ENCODE peak calls at places on chromosomes 12 and 14, in six cellular contexts. One of them, this sample, is unnamed.

GRCh38 chr14:79659995-79660975 is 551.0 kb downstream of the DIO2 start:
- DNase-seq in uterus: no peak
- DNase-seq in psoas muscle: no peak
- DNase-seq in neural progenitor cell: no peak
- DNase-seq in IMR-90: no peak
- DNase-seq in HFF-Myc: no peak
- DNase-seq in this sample: no peak

GRCh38 chr14:105087308-105087962 is 22.2 kb upstream of the GPR132 start:
- DNase-seq in uterus: peak
- DNase-seq in psoas muscle: no peak
- DNase-seq in neural progenitor cell: peak
- DNase-seq in IMR-90: peak
- DNase-seq in HFF-Myc: no peak
- DNase-seq in this sample: no peak

GRCh38 chr14:69261761-69262331 is 1.9 kb downstream of the GALNT16 start:
- DNase-seq in uterus: no peak
- DNase-seq in psoas muscle: no peak
- DNase-seq in neural progenitor cell: peak
- DNase-seq in IMR-90: peak
- DNase-seq in HFF-Myc: no peak
- DNase-seq in this sample: no peak

GRCh38 chr12:66813137-66813867 is 134.4 kb upstream of the GRIP1 start:
- DNase-seq in uterus: no peak
- DNase-seq in psoas muscle: no peak
- DNase-seq in neural progenitor cell: no peak
- DNase-seq in IMR-90: no peak
- DNase-seq in HFF-Myc: no peak
- DNase-seq in this sample: no peak

GRCh38 chr14:105562713-105563346 is 36.4 kb downstream of the TMEM121 start:
- DNase-seq in uterus: no peak
- DNase-seq in psoas muscle: peak
- DNase-seq in neural progenitor cell: no peak
- DNase-seq in IMR-90: no peak
- DNase-seq in HFF-Myc: no peak
- DNase-seq in this sample: no peak

GRCh38 chr12:131139363-131140068 is 185.8 kb downstream of the ADGRD1 start:
- DNase-seq in uterus: no peak
- DNase-seq in psoas muscle: no peak
- DNase-seq in neural progenitor cell: no peak
- DNase-seq in IMR-90: no peak
- DNase-seq in HFF-Myc: no peak
- DNase-seq in this sample: no peak

GRCh38 chr14:51209457-51209856 is 30.6 kb upstream of the TMX1 start:
- DNase-seq in uterus: no peak
- DNase-seq in psoas muscle: no peak
- DNase-seq in neural progenitor cell: no peak
- DNase-seq in IMR-90: no peak
- DNase-seq in HFF-Myc: no peak
- DNase-seq in this sample: no peak

GRCh38 chr12:71551529-71551928 is 111.9 kb downstream of the LGR5 start:
- DNase-seq in uterus: no peak
- DNase-seq in psoas muscle: no peak
- DNase-seq in neural progenitor cell: peak
- DNase-seq in IMR-90: peak
- DNase-seq in HFF-Myc: no peak
- DNase-seq in this sample: no peak

GRCh38 chr12:97211421-97211820 is 251.2 kb upstream of the RMST start:
- DNase-seq in uterus: no peak
- DNase-seq in psoas muscle: no peak
- DNase-seq in neural progenitor cell: peak
- DNase-seq in IMR-90: no peak
- DNase-seq in HFF-Myc: no peak
- DNase-seq in this sample: no peak

GRCh38 chr12:15627995-15628945 is 160.9 kb downstream of the EPS8 start:
- DNase-seq in uterus: no peak
- DNase-seq in psoas muscle: no peak
- DNase-seq in neural progenitor cell: no peak
- DNase-seq in IMR-90: peak
- DNase-seq in HFF-Myc: no peak
- DNase-seq in this sample: no peak

GRCh38 chr12:104299842-104300481 is 3.6 kb upstream of the EID3 start:
- DNase-seq in uterus: no peak
- DNase-seq in psoas muscle: no peak
- DNase-seq in neural progenitor cell: no peak
- DNase-seq in IMR-90: no peak
- DNase-seq in HFF-Myc: no peak
- DNase-seq in this sample: no peak

GRCh38 chr12:34163443-34163842 is 141.1 kb downstream of the ALG10 start:
- DNase-seq in uterus: no peak
- DNase-seq in psoas muscle: no peak
- DNase-seq in neural progenitor cell: no peak
- DNase-seq in IMR-90: no peak
- DNase-seq in HFF-Myc: no peak
- DNase-seq in this sample: no peak

GRCh38 chr12:22740656-22741350 is 115.8 kb downstream of the ETNK1 start:
- DNase-seq in uterus: no peak
- DNase-seq in psoas muscle: no peak
- DNase-seq in neural progenitor cell: no peak
- DNase-seq in IMR-90: no peak
- DNase-seq in HFF-Myc: no peak
- DNase-seq in this sample: no peak

GRCh38 chr12:109358154-109358869 is 10.6 kb downstream of the MYO1H start:
- DNase-seq in uterus: no peak
- DNase-seq in psoas muscle: no peak
- DNase-seq in neural progenitor cell: no peak
- DNase-seq in IMR-90: peak
- DNase-seq in HFF-Myc: no peak
- DNase-seq in this sample: no peak

GRCh38 chr12:123141615-123142517 is 9.0 kb downstream of the PITPNM2 start:
- DNase-seq in uterus: peak
- DNase-seq in psoas muscle: no peak
- DNase-seq in neural progenitor cell: peak
- DNase-seq in IMR-90: peak
- DNase-seq in HFF-Myc: peak
- DNase-seq in this sample: no peak

GRCh38 chr14:61690982-61691381 is 4.3 kb upstream of the HIF1A start:
- DNase-seq in uterus: no peak
- DNase-seq in psoas muscle: no peak
- DNase-seq in neural progenitor cell: no peak
- DNase-seq in IMR-90: no peak
- DNase-seq in HFF-Myc: no peak
- DNase-seq in this sample: no peak

GRCh38 chr12:100698518-100698917 is 96.1 kb upstream of the ANO4 start:
- DNase-seq in uterus: no peak
- DNase-seq in psoas muscle: no peak
- DNase-seq in neural progenitor cell: no peak
- DNase-seq in IMR-90: no peak
- DNase-seq in HFF-Myc: no peak
- DNase-seq in this sample: no peak

GRCh38 chr14:89489796-89490506 is 72.9 kb upstream of the FOXN3 start:
- DNase-seq in uterus: no peak
- DNase-seq in psoas muscle: no peak
- DNase-seq in neural progenitor cell: no peak
- DNase-seq in IMR-90: peak
- DNase-seq in HFF-Myc: no peak
- DNase-seq in this sample: no peak

GRCh38 chr12:95815635-95816212 is 25.2 kb upstream of the NTN4 start:
- DNase-seq in uterus: no peak
- DNase-seq in psoas muscle: no peak
- DNase-seq in neural progenitor cell: no peak
- DNase-seq in IMR-90: peak
- DNase-seq in HFF-Myc: no peak
- DNase-seq in this sample: no peak

GRCh38 chr14:69358966-69359365 is 39.1 kb downstream of the ERH start:
- DNase-seq in uterus: no peak
- DNase-seq in psoas muscle: no peak
- DNase-seq in neural progenitor cell: no peak
- DNase-seq in IMR-90: no peak
- DNase-seq in HFF-Myc: no peak
- DNase-seq in this sample: no peak

GRCh38 chr14:93937519-93937918 is 10.4 kb downstream of the FAM181A start:
- DNase-seq in uterus: no peak
- DNase-seq in psoas muscle: peak
- DNase-seq in neural progenitor cell: no peak
- DNase-seq in IMR-90: no peak
- DNase-seq in HFF-Myc: no peak
- DNase-seq in this sample: peak

GRCh38 chr14:93939304-93940229 is 12.4 kb downstream of the FAM181A start:
- DNase-seq in uterus: peak
- DNase-seq in psoas muscle: peak
- DNase-seq in neural progenitor cell: peak
- DNase-seq in IMR-90: peak
- DNase-seq in HFF-Myc: no peak
- DNase-seq in this sample: peak

GRCh38 chr14:93940437-93940836 is 13.3 kb downstream of the FAM181A start:
- DNase-seq in uterus: no peak
- DNase-seq in psoas muscle: peak
- DNase-seq in neural progenitor cell: no peak
- DNase-seq in IMR-90: no peak
- DNase-seq in HFF-Myc: no peak
- DNase-seq in this sample: no peak

GRCh38 chr14:93936926-93937325 is 9.8 kb downstream of the FAM181A start:
- DNase-seq in uterus: no peak
- DNase-seq in psoas muscle: no peak
- DNase-seq in neural progenitor cell: no peak
- DNase-seq in IMR-90: no peak
- DNase-seq in HFF-Myc: no peak
- DNase-seq in this sample: no peak

DNA sequence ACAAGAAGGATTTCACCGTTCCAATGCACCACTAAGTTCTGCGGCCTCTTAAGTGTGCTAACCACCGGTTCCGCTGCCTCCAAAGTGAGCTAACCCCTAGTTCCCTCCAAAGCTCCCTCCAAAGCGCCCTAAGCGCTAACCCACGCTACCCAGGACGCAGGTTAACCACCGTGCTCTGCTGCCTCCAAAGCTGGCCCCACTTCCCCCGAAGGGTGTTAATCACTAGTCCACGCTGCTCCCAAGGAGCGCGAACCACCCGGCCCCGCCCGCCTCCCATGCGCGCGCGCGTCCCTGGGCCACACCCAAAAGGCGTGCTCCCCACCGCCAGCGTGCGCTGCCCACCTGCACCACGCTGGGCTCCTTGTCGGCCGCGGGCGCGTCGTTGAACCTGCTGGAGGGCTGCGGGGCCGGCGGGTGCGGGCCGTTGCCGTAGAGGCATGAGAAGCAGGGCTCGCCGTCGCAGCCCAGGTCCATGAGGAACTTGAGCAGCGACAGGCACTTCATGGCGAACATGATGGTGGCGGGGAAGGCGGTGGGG is 11.7 kb downstream of the FAM181A start:
- DNase-seq in uterus: no peak
- DNase-seq in psoas muscle: no peak
- DNase-seq in neural progenitor cell: no peak
- DNase-seq in IMR-90: no peak
- DNase-seq in HFF-Myc: no peak
- DNase-seq in this sample: no peak
- H3K4me3 ChIP-seq in uterus: no peak
- H3K4me3 ChIP-seq in psoas muscle: no peak
- H3K4me3 ChIP-seq in neural progenitor cell: peak
- H3K4me3 ChIP-seq in IMR-90: no peak
- H3K4me3 ChIP-seq in HFF-Myc: no peak
- H3K4me3 ChIP-seq in this sample: no peak

DNA sequence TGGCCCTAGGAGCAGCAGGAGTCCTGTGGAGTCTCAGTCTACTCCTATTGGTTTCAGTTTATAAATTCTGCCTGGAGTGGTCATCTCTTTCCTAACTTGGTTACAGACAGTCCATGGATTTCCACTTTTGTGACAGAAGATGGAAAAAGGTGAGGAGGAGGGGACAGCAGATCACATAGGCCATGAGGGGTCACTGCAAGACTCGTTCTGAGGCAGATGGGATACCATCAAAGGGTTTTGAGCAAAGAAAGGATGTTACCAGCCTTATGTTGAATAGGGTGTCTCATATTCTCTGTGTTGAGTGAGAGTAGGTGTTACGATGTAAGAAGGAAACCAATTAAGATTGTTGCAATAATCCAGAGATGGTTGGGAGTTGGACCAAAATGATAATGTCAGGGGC is 15.3 kb downstream of the PDE3A start:
- DNase-seq in uterus: no peak
- DNase-seq in psoas muscle: no peak
- DNase-seq in neural progenitor cell: peak
- DNase-seq in IMR-90: no peak
- DNase-seq in HFF-Myc: no peak
- DNase-seq in this sample: no peak
- H3K4me3 ChIP-seq in uterus: no peak
- H3K4me3 ChIP-seq in psoas muscle: no peak
- H3K4me3 ChIP-seq in neural progenitor cell: no peak
- H3K4me3 ChIP-seq in IMR-90: no peak
- H3K4me3 ChIP-seq in HFF-Myc: no peak
- H3K4me3 ChIP-seq in this sample: no peak

GRCh38 chr12:51722387-51722786 is 126.1 kb downstream of the FIGNL2 start:
- DNase-seq in uterus: no peak
- DNase-seq in psoas muscle: no peak
- DNase-seq in neural progenitor cell: no peak
- DNase-seq in IMR-90: no peak
- DNase-seq in HFF-Myc: no peak
- DNase-seq in this sample: no peak

GRCh38 chr12:51721281-51721940 is 127.1 kb downstream of the FIGNL2 start:
- DNase-seq in uterus: peak
- DNase-seq in psoas muscle: peak
- DNase-seq in neural progenitor cell: peak
- DNase-seq in IMR-90: peak
- DNase-seq in HFF-Myc: no peak
- DNase-seq in this sample: no peak

GRCh38 chr12:51729331-51729730 is 119.2 kb downstream of the FIGNL2 start:
- DNase-seq in uterus: no peak
- DNase-seq in psoas muscle: no peak
- DNase-seq in neural progenitor cell: no peak
- DNase-seq in IMR-90: peak
- DNase-seq in HFF-Myc: no peak
- DNase-seq in this sample: no peak

GRCh38 chr12:51730745-51731144 is 117.8 kb downstream of the FIGNL2 start:
- DNase-seq in uterus: no peak
- DNase-seq in psoas muscle: no peak
- DNase-seq in neural progenitor cell: no peak
- DNase-seq in IMR-90: no peak
- DNase-seq in HFF-Myc: no peak
- DNase-seq in this sample: no peak

DNA sequence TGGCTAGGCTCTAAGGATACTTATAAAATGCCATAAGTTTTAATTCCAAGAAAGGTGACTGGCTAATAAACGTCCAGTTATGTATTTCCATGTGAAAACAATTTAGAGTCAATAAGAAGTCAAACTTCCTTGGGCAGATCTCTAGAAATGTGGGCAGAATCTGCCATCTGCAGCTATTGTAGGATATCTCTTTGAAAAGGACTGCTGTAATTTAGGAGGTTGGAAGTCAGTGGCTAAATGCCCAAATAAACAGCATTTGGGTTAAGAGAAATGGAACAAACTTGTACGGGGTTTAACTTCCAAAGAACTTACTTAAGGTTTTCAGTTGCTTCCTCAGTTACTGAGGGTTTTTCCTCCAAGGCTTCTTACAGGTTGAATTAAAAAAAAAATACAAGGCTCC is 121.6 kb downstream of the FIGNL2 start:
- DNase-seq in uterus: no peak
- DNase-seq in psoas muscle: no peak
- DNase-seq in neural progenitor cell: no peak
- DNase-seq in IMR-90: no peak
- DNase-seq in HFF-Myc: no peak
- DNase-seq in this sample: no peak
- H3K4me3 ChIP-seq in uterus: no peak
- H3K4me3 ChIP-seq in psoas muscle: no peak
- H3K4me3 ChIP-seq in neural progenitor cell: no peak
- H3K4me3 ChIP-seq in IMR-90: no peak
- H3K4me3 ChIP-seq in HFF-Myc: no peak
- H3K4me3 ChIP-seq in this sample: no peak

GRCh38 chr12:6928703-6929407 is 1.1 kb downstream of the ATN1 start:
- DNase-seq in uterus: no peak
- DNase-seq in psoas muscle: no peak
- DNase-seq in neural progenitor cell: no peak
- DNase-seq in IMR-90: no peak
- DNase-seq in HFF-Myc: no peak
- DNase-seq in this sample: no peak
- H3K4me3 ChIP-seq in uterus: peak
- H3K4me3 ChIP-seq in psoas muscle: peak
- H3K4me3 ChIP-seq in neural progenitor cell: peak
- H3K4me3 ChIP-seq in IMR-90: peak
- H3K4me3 ChIP-seq in HFF-Myc: peak
- H3K4me3 ChIP-seq in this sample: peak

This sample was measured in gastrocnemius medialis.